ENCODE peak calls at places on chromosomes 6 and 20, in ten cellular contexts. F, E, X, W, C, R, V, H, Z and K are unnamed samples.

GRCh38 chr20:3106658-3107463 is 22.3 kb upstream of the AVP start:
- DNase-seq in F (no peak), E (no peak), X (no peak), W (no peak), C (no peak), R (no peak), V (no peak), H (no peak), Z (no peak), K (no peak)

GRCh38 chr6:82270791-82271392 is 23.3 kb upstream of the IBTK start:
- DNase-seq in F (no peak), E (peak; percentile 65), X (no peak), W (no peak), C (no peak), R (peak; percentile 32), V (peak; percentile 52), H (no peak), Z (peak; percentile 64), K (no peak)

GRCh38 chr6:158852312-158853071 is 33.3 kb upstream of the EZR start:
- DNase-seq in F (no peak), E (no peak), X (no peak), W (no peak), C (no peak), R (no peak), V (no peak), H (no peak), Z (no peak), K (no peak)

GRCh38 chr6:41770381-41771057 is 9.2 kb downstream of the FRS3 start:
- DNase-seq in F (no peak), E (no peak), X (no peak), W (no peak), C (no peak), R (no peak), V (no peak), H (no peak), Z (no peak), K (no peak)

GRCh38 chr20:38723069-38723981 is 961 bp upstream of the SLC32A1 start:
- DNase-seq in F (no peak), E (peak; percentile 54), X (no peak), W (peak; percentile 25), C (peak; percentile 39), R (no peak), V (no peak), H (no peak), Z (no peak), K (no peak)

GRCh38 chr6:28982476-28983266 is 22.4 kb downstream of the ZNF311 start:
- DNase-seq in F (no peak), E (peak; percentile 73), X (no peak), W (peak; percentile 21), C (no peak), R (peak; percentile 69), V (no peak), H (no peak), Z (peak; percentile 53), K (peak; percentile 52)

GRCh38 chr6:17178301-17178700 is 76.5 kb downstream of the STMND1 start:
- DNase-seq in F (no peak), E (no peak), X (no peak), W (no peak), C (no peak), R (no peak), V (no peak), H (no peak), Z (no peak), K (no peak)

GRCh38 chr6:163335671-163336545 is 78.6 kb upstream of the QKI start:
- DNase-seq in F (peak; percentile 85), E (no peak), X (peak; percentile 85), W (peak; percentile 86), C (no peak), R (no peak), V (no peak), H (no peak), Z (no peak), K (no peak)

GRCh38 chr20:24732076-24732475 is 217.0 kb upstream of the CST7 start:
- DNase-seq in F (no peak), E (no peak), X (no peak), W (no peak), C (no peak), R (no peak), V (no peak), H (no peak), Z (no peak), K (no peak)

GRCh38 chr6:32195902-32196681 is 3.6 kb upstream of the GPSM3 start:
- DNase-seq in F (peak; percentile 94), E (peak; percentile 88), X (peak; percentile 97), W (peak; percentile 90), C (peak; percentile 76), R (peak; percentile 91), V (peak; percentile 73), H (no peak), Z (peak; percentile 44), K (peak; percentile 99)
- TF ChIP-seq CTCF in F (no peak), E (no peak), X (no peak), W (peak; percentile 44), C (peak; percentile 24), R (no peak), V (no peak), H (no peak), Z (no peak), K (no peak)

DNA sequence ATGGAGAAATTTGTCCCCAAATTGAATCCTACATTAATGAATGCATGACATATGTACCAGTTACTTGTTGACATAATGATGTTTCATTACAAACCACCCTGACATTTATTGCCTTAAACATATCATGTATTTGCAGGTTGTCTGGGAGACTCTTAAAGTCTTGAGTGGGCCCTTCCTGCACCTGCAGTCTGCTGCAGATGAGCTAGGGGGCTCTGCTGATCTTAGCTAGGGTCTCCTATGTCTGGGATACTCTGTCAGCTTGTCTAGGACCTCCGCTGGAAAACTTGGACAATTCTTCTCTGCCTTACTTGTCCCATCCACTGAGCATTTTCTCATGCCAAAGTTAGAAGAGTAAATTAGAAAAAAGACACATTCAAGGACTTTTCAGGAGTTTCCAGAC is 581.6 kb downstream of the HAO1 start:
- DNase-seq in F (no peak), E (no peak), X (no peak), W (peak; percentile 15), C (no peak), R (no peak), V (peak; percentile 31), H (no peak), Z (no peak), K (no peak)
- TF ChIP-seq CTCF in F (no peak), E (no peak), X (no peak), W (peak; percentile 18), C (no peak), R (no peak), V (peak; percentile 69), H (peak; percentile 11), Z (no peak), K (no peak)

GRCh38 chr20:56517641-56518040 is 6.9 kb upstream of the FAM209A start:
- DNase-seq in F (peak; percentile 9), E (no peak), X (no peak), W (no peak), C (no peak), R (no peak), V (no peak), H (no peak), Z (no peak), K (no peak)

GRCh38 chr20:56517211-56517610 is 7.3 kb upstream of the FAM209A start:
- DNase-seq in F (peak; percentile 10), E (no peak), X (no peak), W (no peak), C (no peak), R (no peak), V (no peak), H (no peak), Z (no peak), K (no peak)

GRCh38 chr20:56516631-56517030 is 7.9 kb upstream of the FAM209A start:
- DNase-seq in F (peak; percentile 16), E (no peak), X (no peak), W (no peak), C (no peak), R (no peak), V (no peak), H (no peak), Z (no peak), K (no peak)

GRCh38 chr20:56513807-56514150 is 10.8 kb upstream of the FAM209A start:
- DNase-seq in F (peak; percentile 45), E (no peak), X (no peak), W (no peak), C (no peak), R (no peak), V (no peak), H (no peak), Z (no peak), K (no peak)

DNA sequence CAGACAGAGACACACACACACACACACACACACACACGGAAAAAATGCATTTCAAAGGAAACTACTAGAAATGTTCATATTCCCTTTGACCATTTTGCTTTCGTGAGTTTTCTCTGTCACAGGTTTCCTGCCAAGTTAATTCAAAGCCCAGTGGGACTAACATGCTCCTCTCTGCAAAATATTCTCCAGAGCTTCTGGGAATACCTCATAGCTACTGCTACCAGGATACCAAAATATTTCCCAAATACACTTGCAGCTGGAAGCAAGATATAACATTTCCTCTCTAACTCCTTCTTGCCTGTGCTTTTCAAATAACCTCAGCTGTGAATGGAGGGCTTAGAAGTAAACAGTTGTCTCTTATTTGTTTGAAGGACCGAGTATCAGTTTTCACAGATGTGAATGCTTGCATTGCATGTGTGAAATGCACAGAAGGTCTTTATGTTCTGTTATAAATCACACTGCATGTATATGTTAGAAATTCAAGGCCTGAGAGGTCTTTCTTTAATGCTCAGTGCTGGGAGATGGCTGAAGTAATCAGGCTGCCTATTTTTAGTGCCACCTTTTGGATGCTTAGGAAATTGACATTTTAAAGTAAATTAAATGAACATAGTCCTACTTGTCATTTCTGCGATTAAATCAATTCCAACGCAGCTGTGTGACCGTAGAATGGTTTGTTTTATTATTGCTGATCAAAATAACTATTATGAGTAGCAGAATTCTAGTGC is 8.7 kb upstream of the FAM209A start:
- DNase-seq in F (no peak), E (peak; percentile 33), X (no peak), W (no peak), C (no peak), R (no peak), V (no peak), H (no peak), Z (no peak), K (no peak)
- TF ChIP-seq CTCF in F (no peak), E (peak; percentile 42), X (no peak), W (no peak), C (no peak), R (peak; percentile 28), V (peak; percentile 48), H (no peak), Z (peak; percentile 55), K (no peak)

DNA sequence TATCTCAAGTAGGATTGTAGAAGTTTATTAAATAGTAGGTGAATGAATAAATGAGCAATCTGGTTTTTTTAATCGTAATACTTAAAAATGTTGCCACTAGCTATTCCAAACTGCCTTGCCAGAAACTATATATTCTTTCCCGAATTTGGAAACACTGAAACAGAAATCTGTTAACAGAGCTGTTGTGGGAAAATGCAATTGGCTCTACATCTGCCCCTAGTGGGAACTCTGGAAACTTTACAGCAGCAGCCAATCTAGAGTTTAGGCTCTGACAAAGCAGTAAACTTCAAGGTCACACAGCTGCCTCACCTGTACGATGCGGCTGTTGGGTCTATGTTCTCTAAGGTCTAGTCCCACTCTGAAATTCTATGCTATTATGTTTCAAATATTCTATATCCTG is 41.7 kb downstream of the SYNE1 start:
- DNase-seq in F (no peak), E (peak; percentile 14), X (no peak), W (no peak), C (no peak), R (peak; percentile 21), V (peak; percentile 8), H (no peak), Z (no peak), K (no peak)
- TF ChIP-seq CTCF in F (no peak), E (peak; percentile 54), X (peak; percentile 35), W (peak; percentile 45), C (no peak), R (peak; percentile 37), V (peak; percentile 71), H (peak; percentile 36), Z (peak; percentile 38), K (no peak)

GRCh38 chr6:97437087-97437486 is 154.1 kb upstream of the MMS22L start:
- DNase-seq in F (no peak), E (peak; percentile 26), X (no peak), W (no peak), C (no peak), R (peak; percentile 24), V (peak; percentile 27), H (peak; percentile 2), Z (peak; percentile 21), K (no peak)
- TF ChIP-seq CTCF in F (no peak), E (peak; percentile 87), X (peak; percentile 54), W (peak; percentile 82), C (peak; percentile 69), R (peak; percentile 65), V (peak; percentile 90), H (peak; percentile 79), Z (peak; percentile 73), K (peak; percentile 46)